ENCODE peak calls at places on chromosomes 11 and 22, in six cellular contexts. S, P, X, E, Z and A are unnamed samples.

GRCh38 chr22:38754247-38755154 is 1.3 kb downstream of the SUN2 start:
- DNase-seq in S (no peak), P (no peak), X (peak; percentile 66), E (no peak), Z (peak; percentile 15), A (peak; percentile 58)

GRCh38 chr22:17201285-17201945 is 17.8 kb downstream of the ADA2 start:
- DNase-seq in S (no peak), P (no peak), X (peak; percentile 50), E (no peak), Z (no peak), A (no peak)

GRCh38 chr11:76159983-76160661 is 46.2 kb downstream of the WNT11 start:
- DNase-seq in S (no peak), P (no peak), X (no peak), E (no peak), Z (no peak), A (no peak)

GRCh38 chr22:50483977-50484853 is 2.4 kb upstream of the MIOX start:
- DNase-seq in S (no peak), P (no peak), X (no peak), E (no peak), Z (no peak), A (no peak)

GRCh38 chr22:38088723-38089473 is 4.9 kb upstream of the SLC16A8 start:
- DNase-seq in S (no peak), P (no peak), X (peak; percentile 19), E (no peak), Z (no peak), A (no peak)

GRCh38 chr11:61367406-61367805 is 5.2 kb downstream of the TMEM138 start:
- DNase-seq in S (no peak), P (no peak), X (no peak), E (no peak), Z (no peak), A (no peak)

GRCh38 chr11:36405585-36406367 is 104.3 kb downstream of the TRAF6 start:
- DNase-seq in S (no peak), P (no peak), X (no peak), E (no peak), Z (no peak), A (peak; percentile 32)

GRCh38 chr22:43521716-43522115 is 109.9 kb downstream of the MPPED1 start:
- DNase-seq in S (no peak), P (no peak), X (no peak), E (no peak), Z (no peak), A (no peak)

GRCh38 chr22:38725900-38726655 is 20.3 kb downstream of the GTPBP1 start:
- DNase-seq in S (no peak), P (no peak), X (no peak), E (no peak), Z (no peak), A (no peak)

GRCh38 chr22:41574847-41575381 is 14.1 kb downstream of the CSDC2 start:
- DNase-seq in S (no peak), P (no peak), X (no peak), E (no peak), Z (no peak), A (no peak)

GRCh38 chr22:19962909-19963806 is 21.5 kb upstream of the TXNRD2 start:
- DNase-seq in S (no peak), P (no peak), X (peak; percentile 75), E (no peak), Z (peak; percentile 31), A (peak; percentile 82)

GRCh38 chr11:8732748-8733241 is 50.2 kb downstream of the RPL27A start:
- DNase-seq in S (no peak), P (no peak), X (peak; percentile 70), E (no peak), Z (peak; percentile 63), A (peak; percentile 61)

GRCh38 chr11:110908401-110909106 is 196.3 kb upstream of the ARHGAP20 start:
- DNase-seq in S (peak; percentile 97), P (peak; percentile 59), X (no peak), E (no peak), Z (no peak), A (peak; percentile 99)

GRCh38 chr11:57514538-57515331 is 767 bp downstream of the SLC43A1 start:
- DNase-seq in S (no peak), P (no peak), X (peak; percentile 33), E (no peak), Z (no peak), A (peak; percentile 9)

GRCh38 chr22:44932493-44932892 is 77.3 kb downstream of the PHF21B start:
- DNase-seq in S (no peak), P (no peak), X (no peak), E (no peak), Z (no peak), A (no peak)

GRCh38 chr11:79437274-79437980 is 3.4 kb downstream of the TENM4 start:
- DNase-seq in S (no peak), P (no peak), X (no peak), E (no peak), Z (no peak), A (no peak)

GRCh38 chr11:540583-541432 is 3.5 kb downstream of the LRRC56 start:
- DNase-seq in S (no peak), P (no peak), X (no peak), E (no peak), Z (no peak), A (no peak)

GRCh38 chr11:65718964-65719492 is 1.6 kb downstream of the RNASEH2C start:
- DNase-seq in S (no peak), P (no peak), X (no peak), E (no peak), Z (no peak), A (peak; percentile 53)

GRCh38 chr22:39236321-39237275 is 8.2 kb downstream of the PDGFB start:
- DNase-seq in S (no peak), P (no peak), X (no peak), E (no peak), Z (no peak), A (no peak)

GRCh38 chr22:48782817-48783511 is 1044.7 kb downstream of the BRD1 start:
- DNase-seq in S (no peak), P (no peak), X (no peak), E (no peak), Z (no peak), A (no peak)

GRCh38 chr11:45475135-45475534 is 189.0 kb upstream of the SYT13 start:
- DNase-seq in S (no peak), P (no peak), X (no peak), E (no peak), Z (no peak), A (no peak)

GRCh38 chr22:28410050-28410816 is 269.4 kb downstream of the TTC28 start:
- DNase-seq in S (no peak), P (no peak), X (peak; percentile 34), E (no peak), Z (no peak), A (peak; percentile 71)

GRCh38 chr11:71248656-71249055 is 3.7 kb downstream of the SHANK2 start:
- DNase-seq in S (no peak), P (no peak), X (no peak), E (no peak), Z (no peak), A (no peak)

GRCh38 chr22:40397436-40397835 is 27.0 kb downstream of the SGSM3 start:
- DNase-seq in S (no peak), P (no peak), X (peak; percentile 44), E (no peak), Z (no peak), A (peak; percentile 54)

GRCh38 chr11:3126901-3127691 is 38.0 kb downstream of the OSBPL5 start:
- DNase-seq in S (no peak), P (no peak), X (no peak), E (no peak), Z (no peak), A (no peak)

GRCh38 chr11:112320668-112321067 is 60.0 kb upstream of the PLET1 start:
- DNase-seq in S (peak; percentile 56), P (no peak), X (peak; percentile 84), E (no peak), Z (peak; percentile 51), A (peak; percentile 86)

GRCh38 chr11:17066691-17067090 is 10.8 kb downstream of the RPS13 start:
- DNase-seq in S (no peak), P (no peak), X (no peak), E (no peak), Z (no peak), A (no peak)

GRCh38 chr11:109123811-109124787 is 297.9 kb upstream of the C11orf87 start:
- DNase-seq in S (no peak), P (peak; percentile 7), X (no peak), E (no peak), Z (no peak), A (peak; percentile 28)

GRCh38 chr22:37433786-37434185 is 6.5 kb upstream of the ELFN2 start:
- DNase-seq in S (no peak), P (no peak), X (no peak), E (no peak), Z (no peak), A (no peak)

GRCh38 chr11:63908631-63909491 is 8.1 kb downstream of the RCOR2 start:
- DNase-seq in S (no peak), P (no peak), X (no peak), E (no peak), Z (no peak), A (no peak)

GRCh38 chr11:92811341-92811740 is 158.1 kb upstream of the MTNR1B start:
- DNase-seq in S (no peak), P (no peak), X (no peak), E (no peak), Z (no peak), A (no peak)

GRCh38 chr22:37340331-37341262 is 58.3 kb downstream of the CYTH4 start:
- DNase-seq in S (no peak), P (no peak), X (no peak), E (no peak), Z (no peak), A (no peak)

GRCh38 chr11:10400856-10401255 is 54.2 kb upstream of the AMPD3 start:
- DNase-seq in S (no peak), P (no peak), X (peak; percentile 39), E (no peak), Z (no peak), A (no peak)